ENCODE peak calls at places on chromosomes 2 and 18, in nine cellular contexts. T is dorsolateral prefrontal cortex, K is mesenchymal stem cell, S is Panc1, I is uterus, J is caudate nucleus, Y is sigmoid colon, H is GM23248, F is left ventricle myocardium inferior. X is an unnamed sample.
A peak's percentile ranks its signal among the peaks of the same experiment; 100 is the strongest.

GRCh38 chr18:7958897-7959146 is 391.7 kb downstream of the PTPRM start:
- DNase-seq in I (no peak), J (no peak), H (peak; percentile 3), K (no peak), Y (no peak), T (no peak), S (no peak), F (no peak), X (no peak)

GRCh38 chr2:60839126-60839813 is 42.1 kb upstream of the REL start:
- DNase-seq in K (no peak), T (no peak), I (no peak), J (no peak), Y (no peak), S (no peak), F (no peak), H (no peak), X (no peak)

GRCh38 chr2:26687785-26688184 is 4.7 kb upstream of the KCNK3 start:
- DNase-seq in H (no peak), Y (no peak), S (no peak), K (no peak), T (no peak), I (no peak), J (no peak), F (no peak), X (no peak)

GRCh38 chr2:19868705-19869550 is 32.9 kb downstream of the TTC32 start:
- DNase-seq in J (no peak), Y (peak; percentile 78), H (peak; percentile 72), K (peak; percentile 28), F (peak; percentile 57), S (no peak), I (no peak), T (no peak), X (no peak)

GRCh38 chr2:150686391-150686790 is 198.9 kb upstream of the RND3 start:
- DNase-seq in S (no peak), T (no peak), K (no peak), J (no peak), I (no peak), Y (no peak), H (peak; percentile 32), F (no peak), X (no peak)

GRCh38 chr18:48785091-48785614 is 165.6 kb downstream of the SMAD7 start:
- DNase-seq in K (no peak), F (peak; percentile 14), I (no peak), H (no peak), T (no peak), J (no peak), S (no peak), Y (peak; percentile 71), X (no peak)

GRCh38 chr18:58511306-58511705 is 117.6 kb downstream of the ALPK2 start:
- DNase-seq in H (no peak), T (no peak), I (no peak), F (no peak), K (no peak), Y (no peak), S (no peak), J (no peak), X (no peak)

GRCh38 chr2:44939074-44940052 is 2.1 kb upstream of the SIX3 start:
- DNase-seq in T (no peak), I (no peak), H (no peak), F (no peak), S (no peak), Y (no peak), K (no peak), J (no peak), X (no peak)

GRCh38 chr2:209772316-209772715 is 684 bp downstream of the UNC80 start:
- DNase-seq in T (peak; percentile 62), F (no peak), I (no peak), H (no peak), J (no peak), K (no peak), S (no peak), Y (no peak), X (no peak)

GRCh38 chr18:74498712-74499629 is 2.8 kb downstream of the CNDP2 start:
- DNase-seq in I (no peak), S (no peak), H (peak; percentile 42), T (no peak), J (no peak), F (no peak), Y (peak; percentile 59), K (peak; percentile 62), X (no peak)
- H3K27ac ChIP-seq in I (peak overlapping the region; percentile 19), S (peak overlapping the region; percentile 90), H (peak overlapping the region; percentile 59), T (peak overlapping the region; percentile 79), J (peak overlapping the region; percentile 88), F (peak overlapping the region; percentile 75), Y (peak overlapping the region; percentile 48), K (peak overlapping the region; percentile 79), X (no peak overlapping the region)

DNA sequence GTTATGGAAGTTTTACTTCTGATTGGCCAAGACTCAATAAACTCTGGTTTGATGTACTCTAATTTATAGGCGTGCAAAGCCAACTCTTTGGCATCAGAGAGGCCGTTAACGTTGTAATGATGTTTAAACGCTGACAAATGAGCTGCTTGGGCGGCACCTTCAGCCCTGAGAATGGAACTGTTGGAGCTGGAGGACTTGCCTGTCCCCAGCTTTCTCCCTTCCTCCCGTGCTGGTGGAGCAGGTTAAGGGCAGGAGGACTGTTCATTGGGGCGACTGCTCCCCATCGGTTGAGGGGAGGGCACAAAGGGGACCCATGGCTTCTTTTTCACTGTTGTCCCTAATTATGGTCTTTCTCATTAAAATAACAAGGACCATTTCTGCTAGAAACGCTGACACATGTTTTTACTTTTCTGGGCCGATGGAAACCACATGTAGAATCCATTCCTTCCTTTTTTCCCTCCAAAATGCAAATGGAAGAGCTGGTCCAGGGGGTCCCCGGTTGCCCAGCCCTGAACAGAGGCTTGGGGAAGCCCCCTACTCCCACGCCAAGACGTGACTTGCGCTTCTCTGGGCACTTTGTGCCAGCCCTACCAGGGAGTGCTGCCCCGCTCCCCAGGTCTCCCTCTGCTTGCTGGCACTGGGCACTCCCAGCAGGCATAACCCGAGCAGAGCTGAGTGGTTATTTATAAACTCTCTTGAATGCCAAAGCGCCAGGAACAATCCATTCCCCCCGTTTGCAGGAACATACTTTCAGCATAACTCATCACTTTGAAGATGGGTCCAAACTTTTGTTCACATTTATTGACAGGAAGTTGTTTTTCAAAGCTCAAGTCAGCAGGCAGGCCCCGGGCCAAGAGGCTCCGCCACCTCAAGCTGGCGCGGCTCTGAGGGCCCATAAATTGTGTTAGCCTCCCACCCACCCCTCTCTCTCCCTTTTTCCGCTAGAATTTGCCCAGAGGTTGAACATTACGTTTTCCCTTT is 170.1 kb downstream of the ASB1 start:
- DNase-seq in K (peak; percentile 62), I (peak; percentile 86), H (peak; percentile 93), J (no peak), Y (peak; percentile 93), F (peak; percentile 51), T (no peak), S (peak; percentile 68), X (peak; percentile 58)
- H3K27ac ChIP-seq in K (peak overlapping the region; percentile 63), I (peak overlapping the region; percentile 89), H (peak overlapping the region; percentile 58), J (no peak overlapping the region), Y (peak overlapping the region; percentile 80), F (peak overlapping the region; percentile 80), T (no peak overlapping the region), S (peak overlapping the region; percentile 57), X (no peak overlapping the region)

GRCh38 chr2:6648656-6649247 is 217.0 kb downstream of the CMPK2 start:
- DNase-seq in T (no peak), S (no peak), Y (no peak), K (no peak), I (no peak), H (no peak), J (no peak), F (no peak), X (no peak)

GRCh38 chr2:6654279-6654678 is 211.4 kb downstream of the CMPK2 start:
- DNase-seq in F (no peak), J (no peak), T (no peak), H (no peak), Y (no peak), K (no peak), I (no peak), S (no peak), X (no peak)

GRCh38 chr2:6650311-6650710 is 215.4 kb downstream of the CMPK2 start:
- DNase-seq in H (no peak), J (no peak), Y (no peak), F (no peak), T (no peak), K (no peak), I (no peak), S (no peak), X (no peak)

GRCh38 chr2:6653281-6653750 is 212.4 kb downstream of the CMPK2 start:
- DNase-seq in K (no peak), I (no peak), H (no peak), T (no peak), J (no peak), F (no peak), S (no peak), Y (no peak), X (no peak)

DNA sequence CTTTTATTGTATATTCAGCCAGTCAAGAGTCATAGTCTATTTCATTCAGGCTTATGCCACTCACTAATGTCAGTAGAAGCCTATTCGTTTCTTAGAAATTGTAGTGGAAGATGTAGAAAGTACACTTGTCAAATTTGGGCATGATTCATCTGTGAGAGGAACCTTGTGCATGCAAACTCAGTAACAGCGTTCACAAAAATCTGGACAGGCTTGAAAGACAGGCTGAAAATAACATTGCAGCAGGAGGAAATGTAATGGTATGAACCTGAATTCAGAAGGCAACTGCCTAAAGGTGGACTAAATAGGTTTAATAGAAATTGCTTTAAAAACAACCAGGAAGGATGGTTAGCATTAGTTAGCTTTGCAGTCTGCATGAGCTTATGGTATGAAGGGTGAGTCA is 213.4 kb downstream of the CMPK2 start:
- DNase-seq in Y (no peak), I (no peak), K (no peak), J (no peak), T (no peak), H (no peak), S (no peak), F (no peak), X (no peak)
- H3K27ac ChIP-seq in Y (no peak overlapping the region), I (no peak overlapping the region), K (no peak overlapping the region), J (no peak overlapping the region), T (no peak overlapping the region), H (no peak overlapping the region), S (no peak overlapping the region), F (no peak overlapping the region), X (no peak overlapping the region)

DNA sequence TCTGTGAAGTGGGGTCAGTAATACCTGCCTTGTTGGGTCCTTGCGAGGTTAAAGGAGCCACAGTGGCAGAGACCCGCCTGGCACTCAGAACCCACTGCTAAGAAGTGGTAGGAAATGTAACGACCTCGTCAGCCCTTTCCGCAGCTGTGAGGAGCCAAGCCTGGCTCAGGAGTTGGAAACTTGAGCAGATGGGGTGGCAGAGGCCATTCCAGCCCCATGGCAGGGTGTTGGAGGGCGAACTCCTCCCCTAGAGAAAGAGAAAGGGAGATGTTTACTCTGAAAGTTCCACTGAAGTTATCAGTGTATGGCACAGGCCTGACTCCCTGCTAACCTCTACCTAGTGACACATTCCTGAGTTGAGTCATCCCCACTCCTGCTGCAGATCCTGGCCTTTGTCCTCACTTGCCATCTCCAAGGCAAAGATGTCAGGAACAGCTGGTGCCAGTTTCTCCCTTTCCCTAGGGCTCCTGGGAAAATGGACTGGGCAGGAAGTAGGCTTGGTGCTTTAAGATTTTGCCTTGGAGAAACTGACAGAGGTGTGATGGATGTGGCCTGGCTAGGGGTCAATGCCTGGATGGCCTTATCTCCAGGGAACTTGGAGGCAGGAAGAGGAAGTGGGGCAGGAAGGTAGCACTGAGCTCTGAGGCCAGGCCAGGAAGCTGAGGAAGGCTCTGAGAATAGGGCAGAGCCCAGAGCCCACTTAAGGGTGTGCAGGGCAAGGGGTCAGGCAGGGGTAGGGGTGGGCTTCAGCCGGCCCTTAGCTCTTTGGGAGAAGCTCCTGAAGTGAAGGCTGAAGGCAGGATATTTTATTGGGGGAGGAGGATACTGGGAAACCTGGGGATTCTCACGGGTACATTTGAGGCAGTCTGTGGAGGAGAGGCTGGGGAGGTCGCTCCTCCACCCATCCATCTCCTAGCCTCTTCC is 888 bp downstream of the VAMP5 start:
- DNase-seq in J (no peak), S (peak; percentile 63), T (no peak), H (peak; percentile 82), Y (peak; percentile 77), F (no peak), I (peak; percentile 69), K (peak; percentile 70), X (no peak)
- H3K27ac ChIP-seq in J (peak overlapping the region; percentile 79), S (peak overlapping the region; percentile 87), T (peak overlapping the region; percentile 71), H (peak overlapping the region; percentile 80), Y (peak overlapping the region; percentile 87), F (peak overlapping the region; percentile 94), I (peak overlapping the region; percentile 92), K (peak overlapping the region; percentile 38), X (peak overlapping the region; percentile 72)

X was measured in AG04450.